ENCODE peak calls at places on chromosomes 12 and 14, in nine cellular contexts. K is NCI-H1092; R is SW480; Y is GM20000; N is CMK; I is GM12865; V is stimulated activated CD4-positive, alpha-beta T cell treated with anti-CD3 and anti-CD28 coated beads, Interleukin-15, amount 100 ng/mL, for 24 hours; J is BE2C; G is psoas muscle. E is an unnamed sample.

GRCh38 chr12:90449611-90450010 is 505.4 kb downstream of the CCER1 start:
- DNase-seq in Y (no peak), J (no peak), I (no peak), R (no peak), V (no peak), K (no peak), N (no peak), G (no peak), E (no peak)

GRCh38 chr14:64293976-64294671 is at the start of gene ESR2:
- DNase-seq in Y (peak), V (peak), J (peak), G (peak), R (peak), I (peak), K (peak), N (no peak), E (peak)

GRCh38 chr14:21455912-21456667 is at the start of gene CHD8:
- DNase-seq in Y (peak), J (peak), R (peak), I (peak), N (peak), K (peak), G (peak), V (peak), E (peak)

GRCh38 chr14:34098045-34098984 is 147.4 kb upstream of the EGLN3 start:
- DNase-seq in I (peak), K (no peak), N (peak), R (peak), Y (peak), J (peak), G (peak), V (peak), E (peak)

GRCh38 chr12:121903202-121903601 is 14.6 kb downstream of the PSMD9 start:
- DNase-seq in K (no peak), I (no peak), G (no peak), N (no peak), R (no peak), V (no peak), J (no peak), Y (no peak), E (no peak)

GRCh38 chr14:96051642-96052540 is 12.7 kb downstream of the C14orf132 start:
- DNase-seq in J (no peak), I (peak), V (peak), N (no peak), K (no peak), G (no peak), Y (peak), R (peak), E (no peak)

GRCh38 chr14:50967719-50968266 is 23.5 kb upstream of the PYGL start:
- DNase-seq in Y (no peak), G (no peak), R (no peak), J (no peak), N (no peak), V (no peak), K (no peak), I (no peak), E (no peak)

GRCh38 chr12:111406474-111407370 is 999 bp downstream of the SH2B3 start:
- DNase-seq in Y (peak), K (no peak), R (no peak), J (no peak), I (peak), N (no peak), G (peak), V (peak), E (peak)

GRCh38 chr14:68510201-68510600 is 282.7 kb downstream of the ZFP36L1 start:
- DNase-seq in K (no peak), V (no peak), G (peak), N (no peak), J (peak), I (no peak), R (no peak), Y (no peak), E (no peak)

GRCh38 chr14:36222952-36223468 is 46.5 kb upstream of the PTCSC3 start:
- DNase-seq in N (no peak), Y (no peak), V (no peak), G (no peak), R (no peak), J (no peak), K (no peak), I (no peak), E (no peak)

GRCh38 chr14:26415618-26416123 is 182.2 kb downstream of the NOVA1 start:
- DNase-seq in Y (no peak), K (no peak), I (no peak), G (peak), R (no peak), V (no peak), N (no peak), J (no peak), E (no peak)

GRCh38 chr14:26596722-26597030 is 1.2 kb downstream of the NOVA1 start:
- DNase-seq in J (peak), I (no peak), R (no peak), K (no peak), V (no peak), G (peak), Y (no peak), N (no peak), E (peak)

GRCh38 chr12:67709367-67709954 is 60.9 kb downstream of the DYRK2 start:
- DNase-seq in I (no peak), V (no peak), N (no peak), J (no peak), G (no peak), K (no peak), Y (no peak), R (no peak), E (no peak)

GRCh38 chr14:103628221-103628683 is 759 bp upstream of the KLC1 start:
- DNase-seq in G (peak), R (peak), K (no peak), Y (peak), V (peak), I (peak), J (peak), N (no peak), E (peak)

GRCh38 chr14:69559581-69560011 is 15.1 kb downstream of the CCDC177 start:
- DNase-seq in R (no peak), N (no peak), G (no peak), V (no peak), K (peak), J (peak), I (no peak), Y (no peak), E (no peak)

GRCh38 chr14:68135566-68135965 is 316.0 kb downstream of the RAD51B start:
- DNase-seq in I (no peak), G (no peak), Y (no peak), K (no peak), V (no peak), J (no peak), N (no peak), R (no peak), E (no peak)

GRCh38 chr14:68214431-68214830 is 394.9 kb downstream of the RAD51B start:
- DNase-seq in V (no peak), J (no peak), G (no peak), K (peak), Y (no peak), N (no peak), R (no peak), I (no peak), E (no peak)

GRCh38 chr12:4251967-4252366 is 21.6 kb upstream of the CCND2 start:
- DNase-seq in R (no peak), K (no peak), Y (no peak), J (no peak), V (no peak), N (no peak), I (no peak), G (no peak), E (no peak)

GRCh38 chr12:94290353-94290752 is 142.0 kb downstream of the PLXNC1 start:
- DNase-seq in I (no peak), G (no peak), N (no peak), V (no peak), J (no peak), K (no peak), Y (no peak), R (no peak), E (no peak)

GRCh38 chr14:99636487-99636886 is 8.4 kb upstream of the HHIPL1 start:
- DNase-seq in N (no peak), V (no peak), K (no peak), G (no peak), J (no peak), I (no peak), R (no peak), Y (no peak), E (no peak)

E was measured in ACHN.